ENCODE peak calls at places on chromosomes 1 and 21, in five cellular contexts. C is uterus, L is SK-N-MC, K is lung, A is ovary. G is an unnamed sample. For H3K36me3, the result is how much of the 10 kb centered on the place peaks cover.

GRCh38 chr1:55213885-55214213 is 1.3 kb downstream of the USP24 start:
- DNase-seq in C (no peak), L (no peak), K (no peak), A (no peak), G (no peak)

GRCh38 chr21:43928230-43928607 is 63.2 kb downstream of the AGPAT3 start:
- DNase-seq in C (no peak), L (no peak), K (no peak), A (no peak), G (no peak)

GRCh38 chr1:61082336-61083013 is at the start of gene NFIA:
- DNase-seq in C (peak), L (no peak), K (peak), A (peak), G (peak)

GRCh38 chr1:192439373-192440025 is 122.7 kb downstream of the RGS21 start:
- DNase-seq in C (no peak), L (no peak), K (no peak), A (no peak), G (no peak)

GRCh38 chr1:186154651-186155050 is 220.4 kb downstream of the TPR start:
- DNase-seq in C (no peak), L (no peak), K (no peak), A (no peak), G (no peak)

GRCh38 chr21:36491191-36491916 is 11.4 kb upstream of the CLDN14 start:
- DNase-seq in C (no peak), L (peak), K (no peak), A (no peak), G (no peak)

GRCh38 chr1:221840511-221841243 is 98.8 kb upstream of the DUSP10 start:
- DNase-seq in C (no peak), L (no peak), K (no peak), A (no peak), G (no peak)

GRCh38 chr1:67735806-67736627 is 51.0 kb downstream of the GADD45A start:
- DNase-seq in C (peak), L (peak), K (peak), A (peak), G (peak)

GRCh38 chr1:48026275-48026674 is 29.1 kb upstream of the TRABD2B start:
- DNase-seq in C (no peak), L (no peak), K (no peak), A (no peak), G (no peak)

GRCh38 chr1:185287451-185287850 is 29.6 kb downstream of the IVNS1ABP start:
- DNase-seq in C (no peak), L (no peak), K (no peak), A (no peak), G (no peak)

GRCh38 chr1:85801520-85801919 is 93.3 kb upstream of the ZNHIT6 start:
- DNase-seq in C (no peak), L (no peak), K (no peak), A (no peak), G (no peak)

GRCh38 chr1:217525773-217526490 is 105.0 kb downstream of the GPATCH2 start:
- DNase-seq in C (no peak), L (no peak), K (no peak), A (no peak), G (no peak)

GRCh38 chr1:99992044-99992722 is 22.4 kb downstream of the SLC35A3 start:
- DNase-seq in C (no peak), L (no peak), K (no peak), A (no peak), G (no peak)

GRCh38 chr1:239031310-239031709 is 355.1 kb upstream of the CHRM3 start:
- DNase-seq in C (no peak), L (no peak), K (no peak), A (no peak), G (no peak)

GRCh38 chr1:58886611-58887010 is 102.8 kb upstream of the JUN start:
- DNase-seq in C (no peak), L (no peak), K (no peak), A (no peak), G (no peak)

GRCh38 chr1:12708956-12709555 is 6.9 kb upstream of the AADACL3 start:
- DNase-seq in C (no peak), L (no peak), K (no peak), A (no peak), G (no peak)

GRCh38 chr1:185409763-185410528 is 92.9 kb upstream of the IVNS1ABP start:
- DNase-seq in C (no peak), L (no peak), K (no peak), A (no peak), G (no peak)

GRCh38 chr1:24166988-24167387 is 20.1 kb downstream of the IFNLR1 start:
- DNase-seq in C (no peak), L (no peak), K (no peak), A (no peak), G (peak)

GRCh38 chr1:227583354-227583753 is 20.0 kb downstream of the ZNF678 start:
- DNase-seq in C (no peak), L (no peak), K (no peak), A (no peak), G (no peak)

GRCh38 chr1:227586733-227587132 is 23.4 kb downstream of the ZNF678 start:
- DNase-seq in C (no peak), L (no peak), K (no peak), A (no peak), G (no peak)

DNA sequence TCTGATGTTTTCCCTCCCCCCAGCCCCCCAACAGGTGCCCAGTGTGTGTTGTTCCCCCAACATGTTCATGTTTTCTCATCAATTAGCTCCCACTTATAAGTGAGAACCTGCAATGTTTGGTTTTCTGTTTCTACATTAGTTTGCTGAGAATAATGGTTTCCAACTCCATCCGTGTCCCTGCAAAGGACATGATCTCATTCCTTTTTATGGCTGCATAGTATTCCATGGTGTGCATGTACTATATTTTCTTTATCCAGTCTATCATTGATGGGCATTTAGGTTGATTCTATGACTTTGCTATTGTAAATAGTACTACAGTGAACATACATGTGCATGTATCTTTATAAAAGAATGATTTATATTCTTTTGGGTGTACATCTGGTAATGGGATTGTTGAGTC is 24.6 kb downstream of the ZNF678 start:
- DNase-seq in C (no peak), L (no peak), K (no peak), A (no peak), G (no peak)
- H3K36me3 ChIP-seq in C (under half), L (under half), K (under half), A (under half), G (under half)

DNA sequence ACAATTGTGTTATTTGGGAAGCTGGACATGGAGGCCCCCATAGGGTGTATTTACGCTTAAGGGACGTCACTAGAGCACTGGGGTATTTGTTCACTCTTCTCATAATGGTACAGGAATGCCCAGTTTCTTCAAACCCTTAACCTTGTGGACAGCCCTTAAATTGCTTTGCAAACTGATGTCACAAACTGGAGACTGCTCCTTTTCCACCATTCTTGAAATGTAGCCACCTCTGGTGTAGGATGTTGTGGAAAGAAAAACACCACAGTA is 993 bp downstream of the UBAP2L start:
- DNase-seq in C (no peak), L (no peak), K (no peak), A (no peak), G (no peak)
- H3K36me3 ChIP-seq in C (under half), L (half or more), K (under half), A (under half), G (under half)

DNA sequence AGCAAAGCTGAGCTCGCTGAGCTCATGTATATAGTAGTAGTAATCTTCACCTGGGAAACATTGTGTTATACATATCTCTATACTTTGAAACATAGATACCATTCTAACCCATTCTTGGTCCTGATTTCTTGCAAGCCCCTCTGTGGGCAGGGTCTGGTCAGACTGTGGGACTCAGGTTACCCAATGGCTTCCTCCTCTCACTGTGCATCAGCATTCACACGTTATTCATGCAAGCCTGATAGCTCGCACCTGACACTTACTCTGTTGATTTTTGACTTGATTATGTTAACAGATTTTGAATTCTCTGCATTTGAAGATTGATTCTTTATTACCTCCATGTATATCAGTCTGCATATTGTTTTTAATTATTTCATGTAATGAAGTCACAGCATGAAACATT is 1.3 kb downstream of the GBP7 start:
- DNase-seq in C (no peak), L (no peak), K (no peak), A (no peak), G (no peak)
- H3K36me3 ChIP-seq in C (under half), L (under half), K (under half), A (under half), G (under half)

DNA sequence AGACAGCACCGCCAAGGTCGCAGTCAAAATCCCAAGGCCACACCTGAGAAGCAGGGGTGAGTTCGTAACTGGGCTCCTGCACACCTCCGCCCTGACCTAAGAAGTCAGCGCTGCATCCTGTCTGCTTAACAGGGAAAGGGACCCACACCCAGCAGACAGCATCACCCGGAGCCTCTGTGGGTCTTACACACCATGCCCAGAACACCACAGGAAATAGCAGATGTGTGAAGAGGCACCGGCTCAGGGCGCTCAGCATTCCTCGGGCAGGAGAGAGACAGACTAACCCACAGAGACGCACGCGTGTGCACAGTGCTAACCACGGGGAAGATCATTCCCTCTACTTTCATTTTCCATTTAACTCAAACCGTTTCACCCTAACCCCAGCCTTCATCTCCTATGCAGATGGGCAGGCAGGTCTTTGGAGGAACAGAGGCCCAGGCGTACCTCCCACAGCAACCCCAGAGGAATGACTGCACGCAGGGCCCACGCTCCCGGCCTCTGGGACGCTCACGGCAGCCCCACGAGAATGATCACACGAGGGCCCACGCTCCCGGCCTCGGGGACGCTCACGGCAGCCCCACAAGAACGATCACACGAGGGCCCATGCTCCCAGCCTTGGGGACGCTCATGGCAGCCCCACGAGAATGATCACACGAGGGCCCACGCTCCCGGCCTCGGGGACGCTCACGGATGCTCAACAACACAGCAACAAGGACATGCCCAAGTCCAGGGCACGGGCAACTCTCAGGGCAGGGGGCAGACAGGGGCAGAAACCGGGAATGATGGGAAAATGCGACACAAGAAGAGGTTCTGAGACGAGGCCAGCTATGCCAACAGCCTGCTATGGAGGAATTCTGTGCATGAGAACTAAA is 20.9 kb downstream of the POFUT2 start:
- DNase-seq in C (no peak), L (no peak), K (no peak), A (peak), G (peak)
- H3K36me3 ChIP-seq in C (under half), L (under half), K (under half), A (under half), G (under half)

GRCh38 chr1:21847223-21848205 is 35.4 kb downstream of the LDLRAD2 start:
- DNase-seq in C (no peak), L (no peak), K (no peak), A (no peak), G (no peak)
- H3K36me3 ChIP-seq in C (under half), L (under half), K (under half), A (under half), G (under half)

GRCh38 chr21:33359446-33359845 is 34.7 kb downstream of the IFNAR1 start:
- DNase-seq in C (no peak), L (no peak), K (no peak), A (no peak), G (no peak)
- H3K36me3 ChIP-seq in C (under half), L (under half), K (under half), A (under half), G (under half)

GRCh38 chr1:46001087-46001785 is 131.2 kb downstream of the PIK3R3 start:
- DNase-seq in C (no peak), L (no peak), K (peak), A (no peak), G (no peak)

GRCh38 chr1:46005594-46005993 is 126.8 kb downstream of the PIK3R3 start:
- DNase-seq in C (no peak), L (no peak), K (peak), A (no peak), G (no peak)

GRCh38 chr1:46002751-46003150 is 129.7 kb downstream of the PIK3R3 start:
- DNase-seq in C (no peak), L (no peak), K (peak), A (no peak), G (no peak)

GRCh38 chr1:46003315-46003714 is 129.1 kb downstream of the PIK3R3 start:
- DNase-seq in C (no peak), L (no peak), K (peak), A (no peak), G (no peak)

GRCh38 chr1:46004491-46004890 is 127.9 kb downstream of the PIK3R3 start:
- DNase-seq in C (no peak), L (no peak), K (no peak), A (no peak), G (no peak)
- H3K36me3 ChIP-seq in C (under half), L (under half), K (under half), A (under half), G (under half)